ENCODE peak calls at places on chromosomes 4 and X, in nine cellular contexts. H is Calu3; T is type B pancreatic cell; W is HuH-7.5; U is activated naive CD8-positive, alpha-beta T cell treated with anti-CD3 and anti-CD28 coated beads, Interleukin-2, amount 50 U/mL, for 24 hours; K is stimulated activated CD4-positive, alpha-beta T cell treated with anti-CD3 and anti-CD28 coated beads, TNF-alpha, amount 100 ng/mL, for 1 hour; Z is ureter; M is adrenal gland; B is HFFc6. O is an unnamed sample.
A peak's percentile ranks its signal among the peaks of the same experiment; 100 is the strongest.

GRCh38 chr4:56768772-56769171 is 52.7 kb downstream of the SPINK2 start:
- DNase-seq in H (no peak), T (no peak), W (no peak), U (no peak), K (no peak), Z (no peak), M (no peak), B (no peak), O (no peak)

GRCh38 chr4:24979554-24979953 is 51.2 kb downstream of the LGI2 start:
- DNase-seq in H (no peak), T (no peak), W (no peak), U (no peak), K (no peak), Z (no peak), M (peak; percentile 82), B (no peak), O (no peak)

GRCh38 chrX:15404712-15405111 is 20.5 kb upstream of the VEGFD start:
- DNase-seq in H (no peak), T (no peak), W (no peak), U (no peak), K (no peak), Z (no peak), M (peak; percentile 84), B (no peak), O (no peak)

GRCh38 chr4:55409468-55410171 is 13.9 kb downstream of the TMEM165 start:
- DNase-seq in H (no peak), T (no peak), W (no peak), U (no peak), K (no peak), Z (no peak), M (no peak), B (no peak), O (peak; percentile 29)

GRCh38 chrX:1401611-1402430 is 9.9 kb upstream of the SLC25A6 start:
- DNase-seq in H (no peak), T (no peak), W (no peak), U (no peak), K (no peak), Z (no peak), M (no peak), B (no peak), O (no peak)

GRCh38 chr4:149765630-149766029 is 50.0 kb downstream of the IQCM start:
- DNase-seq in H (no peak), T (no peak), W (no peak), U (no peak), K (no peak), Z (no peak), M (no peak), B (peak; percentile 68), O (no peak)

GRCh38 chr4:129344058-129344457 is 248.1 kb downstream of the C4orf33 start:
- DNase-seq in H (peak; percentile 29), T (no peak), W (no peak), U (no peak), K (no peak), Z (no peak), M (peak; percentile 55), B (peak; percentile 19), O (peak; percentile 32)

GRCh38 chrX:153708415-153708814 is 15.8 kb downstream of the BCAP31 start:
- DNase-seq in H (peak; percentile 88), T (no peak), W (peak; percentile 68), U (peak; percentile 30), K (no peak), Z (peak; percentile 81), M (peak; percentile 90), B (peak; percentile 89), O (peak; percentile 49)

GRCh38 chr4:54384563-54384962 is 155.5 kb downstream of the PDGFRA start:
- DNase-seq in H (peak; percentile 15), T (no peak), W (no peak), U (peak; percentile 8), K (no peak), Z (peak; percentile 55), M (peak; percentile 77), B (peak; percentile 43), O (peak; percentile 6)

GRCh38 chr4:139684351-139684750 is 18.7 kb downstream of the MGST2 start:
- DNase-seq in H (no peak), T (no peak), W (no peak), U (no peak), K (no peak), Z (no peak), M (no peak), B (no peak), O (no peak)

GRCh38 chr4:48543796-48544195 is 53.7 kb downstream of the ZAR1 start:
- DNase-seq in H (no peak), T (no peak), W (no peak), U (no peak), K (no peak), Z (no peak), M (no peak), B (no peak), O (no peak)

GRCh38 chrX:3295731-3296130 is 50.7 kb downstream of the MXRA5 start:
- DNase-seq in H (peak; percentile 27), T (no peak), W (no peak), U (no peak), K (no peak), Z (no peak), M (no peak), B (no peak), O (peak; percentile 4)

GRCh38 chrX:662126-662525 is 31.5 kb downstream of the SHOX start:
- DNase-seq in H (no peak), T (no peak), W (no peak), U (no peak), K (no peak), Z (no peak), M (no peak), B (no peak), O (no peak)

GRCh38 chr4:112515278-112516075 is 503 bp downstream of the NEUROG2 start:
- DNase-seq in H (peak; percentile 17), T (no peak), W (peak; percentile 53), U (peak; percentile 49), K (no peak), Z (no peak), M (no peak), B (no peak), O (no peak)

GRCh38 chrX:47278684-47279083 is 45.9 kb downstream of the USP11 start:
- DNase-seq in H (no peak), T (no peak), W (no peak), U (no peak), K (no peak), Z (no peak), M (no peak), B (peak; percentile 37), O (no peak)

GRCh38 chrX:1609311-1609710 is 5.5 kb upstream of the ASMT start:
- DNase-seq in H (no peak), T (no peak), W (no peak), U (no peak), K (no peak), Z (no peak), M (no peak), B (no peak), O (no peak)

GRCh38 chr4:155442267-155443105 is 65.7 kb upstream of the MAP9 start:
- DNase-seq in H (peak; percentile 81), T (peak; percentile 75), W (peak; percentile 14), U (peak; percentile 71), K (peak; percentile 37), Z (peak; percentile 83), M (peak; percentile 93), B (peak; percentile 46), O (peak; percentile 68)

GRCh38 chrX:31199051-31199769 is 127.4 kb upstream of the FTHL17 start:
- DNase-seq in H (no peak), T (no peak), W (no peak), U (no peak), K (no peak), Z (no peak), M (peak; percentile 62), B (peak; percentile 61), O (no peak)

GRCh38 chr4:7304436-7304835 is 112.1 kb downstream of the SORCS2 start:
- DNase-seq in H (no peak), T (no peak), W (no peak), U (no peak), K (no peak), Z (no peak), M (no peak), B (no peak), O (no peak)

GRCh38 chr4:8262637-8263322 is 6.8 kb upstream of the HTRA3 start:
- DNase-seq in H (no peak), T (no peak), W (no peak), U (no peak), K (no peak), Z (no peak), M (no peak), B (no peak), O (no peak)

GRCh38 chr4:41620594-41621256 is 82.8 kb downstream of the LIMCH1 start:
- DNase-seq in H (no peak), T (no peak), W (no peak), U (no peak), K (no peak), Z (no peak), M (peak; percentile 65), B (no peak), O (no peak)

GRCh38 chr4:111652986-111653385 is 492.3 kb upstream of the FAM241A start:
- DNase-seq in H (no peak), T (no peak), W (no peak), U (no peak), K (no peak), Z (no peak), M (no peak), B (no peak), O (no peak)

GRCh38 chr4:5044341-5044740 is 6.9 kb upstream of the STK32B start:
- DNase-seq in H (no peak), T (no peak), W (no peak), U (no peak), K (no peak), Z (no peak), M (peak; percentile 20), B (no peak), O (no peak)

GRCh38 chr4:99028187-99028586 is 32.7 kb downstream of the METAP1 start:
- DNase-seq in H (no peak), T (no peak), W (no peak), U (no peak), K (no peak), Z (no peak), M (no peak), B (peak; percentile 58), O (no peak)

GRCh38 chr4:6639137-6639680 is 1.3 kb upstream of the MRFAP1 start:
- DNase-seq in H (no peak), T (no peak), W (no peak), U (no peak), K (no peak), Z (no peak), M (peak; percentile 52), B (no peak), O (no peak)

GRCh38 chr4:125358453-125358852 is 43.7 kb downstream of the FAT4 start:
- DNase-seq in H (no peak), T (no peak), W (no peak), U (no peak), K (no peak), Z (no peak), M (no peak), B (no peak), O (no peak)

O was measured in DND-41.